ENCODE peak calls at places on chromosomes 11 and 22, in seven cellular contexts. C is putamen; L is stimulated activated CD4-positive, alpha-beta T cell treated with anti-CD3 and anti-CD28 coated beads, Interleukin-2, amount 100 ng/mL, for 24 hours; K is stimulated activated CD8-positive, alpha-beta memory T cell treated with anti-CD3 and anti-CD28 coated beads, Interleukin-7, amount 100 ng/mL, for 1 hour; U is astrocyte; N is activated naive CD8-positive, alpha-beta T cell treated with anti-CD3 and anti-CD28 coated beads for 36 hours; R is neuronal stem cell. D is an unnamed sample.

GRCh38 chr11:110862407-110862806 is 150.2 kb upstream of the ARHGAP20 start:
- DNase-seq in U (no peak), K (no peak), N (no peak), R (no peak), C (no peak), L (no peak), D (no peak)

GRCh38 chr11:18463439-18463838 is 7.8 kb downstream of the LDHAL6A start:
- DNase-seq in N (no peak), K (no peak), C (no peak), U (no peak), R (no peak), L (no peak), D (no peak)

GRCh38 chr11:60121259-60121658 is 32.8 kb downstream of the MS4A2 start:
- DNase-seq in U (no peak), R (no peak), C (no peak), K (no peak), N (no peak), L (no peak), D (no peak)

GRCh38 chr11:116601734-116602636 is 170.8 kb downstream of the BUD13 start:
- DNase-seq in U (peak; percentile 42), L (no peak), N (no peak), K (no peak), C (peak; percentile 49), R (no peak), D (peak; percentile 20)

GRCh38 chr11:122727101-122727929 is 71.8 kb downstream of the UBASH3B start:
- DNase-seq in R (peak; percentile 17), C (no peak), L (peak; percentile 41), U (no peak), K (no peak), N (peak; percentile 52), D (peak; percentile 64)

GRCh38 chr11:36464720-36465119 is 45.4 kb downstream of the TRAF6 start:
- DNase-seq in L (no peak), K (no peak), U (no peak), N (no peak), C (no peak), R (no peak), D (no peak)

GRCh38 chr11:84588131-84588829 is 1038.9 kb downstream of the DLG2 start:
- DNase-seq in R (no peak), K (no peak), N (no peak), C (peak; percentile 45), U (no peak), L (no peak), D (no peak)

GRCh38 chr11:27718346-27718852 is 18.1 kb upstream of the BDNF start:
- DNase-seq in C (peak; percentile 53), K (no peak), U (peak; percentile 91), N (no peak), R (peak; percentile 73), L (no peak), D (peak; percentile 99)

GRCh38 chr11:26778000-26778757 is 56.3 kb upstream of the SLC5A12 start:
- DNase-seq in R (no peak), K (no peak), L (no peak), U (peak; percentile 90), C (no peak), N (no peak), D (peak; percentile 94)

GRCh38 chr22:38871360-38872171 is 450 bp downstream of the CBX6 start:
- DNase-seq in U (no peak), L (peak; percentile 48), C (no peak), R (no peak), N (peak; percentile 39), K (no peak), D (peak; percentile 7)

GRCh38 chr11:126968915-126969314 is 31.7 kb downstream of the KIRREL3 start:
- DNase-seq in N (no peak), C (peak; percentile 65), K (no peak), U (no peak), L (no peak), R (no peak), D (peak; percentile 9)

D was measured in AG10803.